ENCODE peak calls at places on chromosome 3, in nine cellular contexts. X is GM06990, Y is PC-3, J is AG20443, I is skeletal muscle cell, G is suprapubic skin, L is fibroblast of the aortic adventitia, R is cardiac muscle cell, A is COLO829. N is an unnamed sample.

GRCh38 chr3:174483254-174483653 is 375.9 kb upstream of the NAALADL2 start:
- DNase-seq in I (no peak), X (no peak), Y (no peak), J (no peak), G (no peak), A (no peak), L (no peak), R (no peak), N (no peak)

GRCh38 chr3:178479860-178480259 is 56.4 kb upstream of the KCNMB2 start:
- DNase-seq in G (no peak), J (no peak), I (no peak), Y (no peak), L (no peak), X (peak; percentile 41), A (no peak), R (no peak), N (no peak)

GRCh38 chr3:27312044-27312668 is 57.0 kb downstream of the NEK10 start:
- DNase-seq in A (peak; percentile 81), L (peak; percentile 81), X (no peak), J (peak; percentile 71), I (no peak), Y (peak; percentile 86), G (no peak), R (peak; percentile 70), N (peak; percentile 88)

GRCh38 chr3:141266797-141267555 is 35.4 kb downstream of the PXYLP1 start:
- DNase-seq in R (no peak), I (no peak), Y (no peak), L (no peak), X (no peak), A (no peak), G (no peak), J (no peak), N (no peak)

GRCh38 chr3:12143949-12144504 is 14.7 kb downstream of the TIMP4 start:
- DNase-seq in I (peak; percentile 99), L (peak; percentile 63), R (no peak), G (peak; percentile 89), J (peak; percentile 26), X (no peak), Y (no peak), A (peak; percentile 58), N (peak; percentile 87)

GRCh38 chr3:138803006-138803653 is 31.6 kb downstream of the PIK3CB start:
- DNase-seq in R (no peak), I (no peak), J (no peak), L (no peak), X (no peak), Y (no peak), G (no peak), A (peak; percentile 42), N (no peak)

GRCh38 chr3:142027713-142028112 is 121.6 kb downstream of the TFDP2 start:
- DNase-seq in X (no peak), R (peak; percentile 38), I (no peak), A (peak; percentile 28), G (no peak), L (peak; percentile 17), Y (peak; percentile 44), J (peak; percentile 17), N (peak; percentile 51)

GRCh38 chr3:179265875-179266274 is 15.0 kb upstream of the KCNMB3 start:
- DNase-seq in L (no peak), Y (no peak), J (no peak), X (peak; percentile 29), I (no peak), G (no peak), R (no peak), A (no peak), N (no peak)

GRCh38 chr3:108319428-108320053 is 23.2 kb downstream of the HHLA2 start:
- DNase-seq in X (no peak), A (no peak), G (no peak), L (no peak), J (no peak), R (no peak), I (no peak), Y (peak; percentile 85), N (peak; percentile 33)

GRCh38 chr3:128506721-128507120 is 13.7 kb upstream of the GATA2 start:
- DNase-seq in I (no peak), Y (no peak), R (no peak), L (no peak), J (no peak), G (no peak), X (no peak), A (no peak), N (no peak)

GRCh38 chr3:4979401-4980228 is at the start of gene BHLHE40:
- DNase-seq in J (no peak), I (no peak), G (no peak), Y (no peak), X (no peak), R (no peak), L (peak; percentile 53), A (no peak), N (no peak)

GRCh38 chr3:4981160-4981687 is 2.0 kb downstream of the BHLHE40 start:
- DNase-seq in Y (peak; percentile 45), J (no peak), X (no peak), L (peak; percentile 55), I (no peak), G (no peak), R (no peak), A (no peak), N (no peak)

GRCh38 chr3:156577731-156578130 is 22.8 kb upstream of the SSR3 start:
- DNase-seq in A (no peak), Y (peak; percentile 53), G (no peak), I (no peak), L (peak; percentile 43), J (peak; percentile 28), X (no peak), R (no peak), N (peak; percentile 46)

GRCh38 chr3:189123595-189124387 is 48.0 kb upstream of the TPRG1 start:
- DNase-seq in X (no peak), R (peak; percentile 52), G (no peak), L (peak; percentile 55), I (no peak), Y (no peak), A (no peak), J (no peak), N (no peak)